ENCODE peak calls at places on chromosome 4, in nine cellular contexts. One of them, this sample, is unnamed.

GRCh38 chr4:24067781-24068193 is 177.9 kb upstream of the PPARGC1A start:
- DNase-seq in AG20443: peak
- DNase-seq in HS-5: peak
- DNase-seq in activated naive CD4-positive, alpha-beta T cell treated with anti-CD3 and anti-CD28 coated beads for 36 hours: no peak
- DNase-seq in cardiac muscle cell: peak
- DNase-seq in mesenchymal stem cell: peak
- DNase-seq in dorsolateral prefrontal cortex: no peak
- DNase-seq in neural crest cell: no peak
- DNase-seq in mammary epithelial cell: peak
- DNase-seq in this sample: no peak

GRCh38 chr4:123816462-123816861 is 419.9 kb downstream of the SPRY1 start:
- DNase-seq in HS-5: no peak
- DNase-seq in mesenchymal stem cell: no peak
- DNase-seq in dorsolateral prefrontal cortex: no peak
- DNase-seq in AG20443: no peak
- DNase-seq in cardiac muscle cell: no peak
- DNase-seq in mammary epithelial cell: no peak
- DNase-seq in neural crest cell: no peak
- DNase-seq in activated naive CD4-positive, alpha-beta T cell treated with anti-CD3 and anti-CD28 coated beads for 36 hours: no peak
- DNase-seq in this sample: no peak

GRCh38 chr4:82851902-82852750 is 38.8 kb downstream of the SEC31A start:
- DNase-seq in mammary epithelial cell: no peak
- DNase-seq in activated naive CD4-positive, alpha-beta T cell treated with anti-CD3 and anti-CD28 coated beads for 36 hours: no peak
- DNase-seq in cardiac muscle cell: peak
- DNase-seq in AG20443: peak
- DNase-seq in dorsolateral prefrontal cortex: no peak
- DNase-seq in HS-5: peak
- DNase-seq in mesenchymal stem cell: peak
- DNase-seq in neural crest cell: no peak
- DNase-seq in this sample: peak

GRCh38 chr4:144583658-144584057 is 62.3 kb upstream of the HHIP start:
- DNase-seq in activated naive CD4-positive, alpha-beta T cell treated with anti-CD3 and anti-CD28 coated beads for 36 hours: no peak
- DNase-seq in AG20443: no peak
- DNase-seq in neural crest cell: no peak
- DNase-seq in mesenchymal stem cell: no peak
- DNase-seq in HS-5: no peak
- DNase-seq in dorsolateral prefrontal cortex: no peak
- DNase-seq in cardiac muscle cell: no peak
- DNase-seq in mammary epithelial cell: peak
- DNase-seq in this sample: no peak

GRCh38 chr4:140049924-140050681 is 103.9 kb downstream of the MAML3 start:
- DNase-seq in mesenchymal stem cell: no peak
- DNase-seq in AG20443: peak
- DNase-seq in cardiac muscle cell: peak
- DNase-seq in mammary epithelial cell: no peak
- DNase-seq in HS-5: no peak
- DNase-seq in dorsolateral prefrontal cortex: no peak
- DNase-seq in activated naive CD4-positive, alpha-beta T cell treated with anti-CD3 and anti-CD28 coated beads for 36 hours: peak
- DNase-seq in neural crest cell: peak
- DNase-seq in this sample: peak

GRCh38 chr4:123599920-123600394 is 203.4 kb downstream of the SPRY1 start:
- DNase-seq in AG20443: peak
- DNase-seq in cardiac muscle cell: peak
- DNase-seq in mammary epithelial cell: no peak
- DNase-seq in HS-5: no peak
- DNase-seq in dorsolateral prefrontal cortex: peak
- DNase-seq in neural crest cell: peak
- DNase-seq in mesenchymal stem cell: peak
- DNase-seq in activated naive CD4-positive, alpha-beta T cell treated with anti-CD3 and anti-CD28 coated beads for 36 hours: peak
- DNase-seq in this sample: no peak

GRCh38 chr4:88725986-88726385 is 28.4 kb upstream of the NAP1L5 start:
- DNase-seq in HS-5: no peak
- DNase-seq in mammary epithelial cell: no peak
- DNase-seq in AG20443: no peak
- DNase-seq in mesenchymal stem cell: no peak
- DNase-seq in neural crest cell: no peak
- DNase-seq in cardiac muscle cell: no peak
- DNase-seq in activated naive CD4-positive, alpha-beta T cell treated with anti-CD3 and anti-CD28 coated beads for 36 hours: no peak
- DNase-seq in dorsolateral prefrontal cortex: no peak
- DNase-seq in this sample: no peak

GRCh38 chr4:158850371-158850770 is 81.5 kb downstream of the FNIP2 start:
- DNase-seq in mammary epithelial cell: no peak
- DNase-seq in cardiac muscle cell: no peak
- DNase-seq in mesenchymal stem cell: no peak
- DNase-seq in neural crest cell: no peak
- DNase-seq in HS-5: no peak
- DNase-seq in activated naive CD4-positive, alpha-beta T cell treated with anti-CD3 and anti-CD28 coated beads for 36 hours: no peak
- DNase-seq in AG20443: no peak
- DNase-seq in dorsolateral prefrontal cortex: no peak
- DNase-seq in this sample: no peak

GRCh38 chr4:18020145-18020670 is 1.3 kb downstream of the LCORL start:
- DNase-seq in neural crest cell: peak
- DNase-seq in cardiac muscle cell: peak
- DNase-seq in mesenchymal stem cell: no peak
- DNase-seq in mammary epithelial cell: peak
- DNase-seq in AG20443: peak
- DNase-seq in HS-5: no peak
- DNase-seq in activated naive CD4-positive, alpha-beta T cell treated with anti-CD3 and anti-CD28 coated beads for 36 hours: peak
- DNase-seq in dorsolateral prefrontal cortex: no peak
- DNase-seq in this sample: peak

GRCh38 chr4:78058591-78059523 is 1.7 kb downstream of the FRAS1 start:
- DNase-seq in mammary epithelial cell: peak
- DNase-seq in neural crest cell: peak
- DNase-seq in cardiac muscle cell: peak
- DNase-seq in dorsolateral prefrontal cortex: peak
- DNase-seq in activated naive CD4-positive, alpha-beta T cell treated with anti-CD3 and anti-CD28 coated beads for 36 hours: peak
- DNase-seq in HS-5: no peak
- DNase-seq in mesenchymal stem cell: peak
- DNase-seq in AG20443: peak
- DNase-seq in this sample: peak

GRCh38 chr4:161320377-161320776 is 843.4 kb downstream of the FSTL5 start:
- DNase-seq in dorsolateral prefrontal cortex: no peak
- DNase-seq in neural crest cell: peak
- DNase-seq in mesenchymal stem cell: peak
- DNase-seq in AG20443: no peak
- DNase-seq in mammary epithelial cell: peak
- DNase-seq in cardiac muscle cell: peak
- DNase-seq in activated naive CD4-positive, alpha-beta T cell treated with anti-CD3 and anti-CD28 coated beads for 36 hours: peak
- DNase-seq in HS-5: peak
- DNase-seq in this sample: peak

GRCh38 chr4:164876680-164877324 is at the start of gene APELA:
- DNase-seq in mammary epithelial cell: no peak
- DNase-seq in HS-5: no peak
- DNase-seq in neural crest cell: no peak
- DNase-seq in AG20443: no peak
- DNase-seq in mesenchymal stem cell: peak
- DNase-seq in cardiac muscle cell: peak
- DNase-seq in dorsolateral prefrontal cortex: no peak
- DNase-seq in activated naive CD4-positive, alpha-beta T cell treated with anti-CD3 and anti-CD28 coated beads for 36 hours: no peak
- DNase-seq in this sample: no peak

GRCh38 chr4:8157944-8158709 is 486 bp downstream of the ABLIM2 start:
- DNase-seq in cardiac muscle cell: no peak
- DNase-seq in neural crest cell: no peak
- DNase-seq in AG20443: no peak
- DNase-seq in HS-5: no peak
- DNase-seq in activated naive CD4-positive, alpha-beta T cell treated with anti-CD3 and anti-CD28 coated beads for 36 hours: no peak
- DNase-seq in mammary epithelial cell: no peak
- DNase-seq in mesenchymal stem cell: peak
- DNase-seq in dorsolateral prefrontal cortex: no peak
- DNase-seq in this sample: no peak